ENCODE peak calls at places on chromosomes 13 and 19, in five cellular contexts. B is HepG2, V is IMR-90, R is H1, U is K562. F is an unnamed sample.

GRCh38 chr13:37014609-37015008 is 14.0 kb downstream of the EXOSC8 start:
- DNase-seq in R (no peak), B (no peak), V (peak), U (no peak), F (no peak)

GRCh38 chr19:3095375-3096191 is 1.4 kb downstream of the GNA11 start:
- DNase-seq in V (no peak), B (peak), R (peak), U (peak), F (no peak)

GRCh38 chr19:38952395-38953165 is 21.8 kb downstream of the MRPS12 start:
- DNase-seq in B (peak), V (peak), R (peak), U (peak), F (peak)

GRCh38 chr13:40916207-40916998 is 102.7 kb downstream of the ELF1 start:
- DNase-seq in U (no peak), V (peak), B (no peak), R (no peak), F (no peak)

GRCh38 chr13:113393572-113394503 is 29.9 kb upstream of the GRTP1 start:
- DNase-seq in V (peak), U (peak), B (peak), R (peak), F (peak)

GRCh38 chr13:76860706-76861105 is 25.5 kb downstream of the KCTD12 start:
- DNase-seq in V (no peak), B (no peak), U (no peak), R (no peak), F (no peak)

GRCh38 chr19:7871530-7872305 is 2.5 kb downstream of the PRR36 start:
- DNase-seq in B (peak), U (peak), V (peak), R (peak), F (peak)

GRCh38 chr13:26500618-26501320 is 56.7 kb upstream of the WASF3 start:
- DNase-seq in R (no peak), U (no peak), V (no peak), B (no peak), F (no peak)

GRCh38 chr19:55256562-55257460 is 2.0 kb downstream of the PPP6R1 start:
- DNase-seq in V (no peak), U (peak), B (peak), R (no peak), F (no peak)

GRCh38 chr19:46367434-46367833 is 20.5 kb downstream of the PPP5C start:
- DNase-seq in B (no peak), R (no peak), U (no peak), V (no peak), F (no peak)

GRCh38 chr19:41997851-41998229 is 3.8 kb upstream of the ATP1A3 start:
- DNase-seq in B (no peak), U (no peak), V (no peak), R (peak), F (no peak)

GRCh38 chr13:48567521-48568331 is 34.8 kb upstream of the RCBTB2 start:
- DNase-seq in U (no peak), R (no peak), B (peak), V (no peak), F (no peak)

GRCh38 chr13:44843403-44843802 is 145.9 kb downstream of the NUFIP1 start:
- DNase-seq in B (no peak), V (peak), R (no peak), U (no peak), F (no peak)
- TF ChIP-seq MAFK in B (no peak), V (no peak), R (no peak), U (no peak), F (no peak)

DNA sequence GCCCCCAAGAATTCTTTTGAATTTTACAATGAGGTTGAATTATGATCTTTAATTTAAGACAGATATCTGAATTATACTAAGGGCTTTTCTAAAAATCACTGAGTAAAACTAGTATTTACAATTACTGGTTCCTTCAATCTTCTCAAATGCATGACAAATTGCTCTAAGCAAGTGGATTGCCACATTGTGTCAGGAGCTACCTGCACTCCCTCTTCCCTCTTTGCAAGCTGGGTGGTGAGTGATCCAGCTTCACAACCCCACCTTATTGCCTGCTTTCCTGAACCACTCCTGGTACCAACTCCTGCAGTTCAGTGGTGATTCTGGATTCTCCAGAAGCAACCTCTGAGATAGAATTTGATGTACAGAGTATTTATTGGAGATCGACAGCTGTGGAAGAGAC is 49.9 kb upstream of the SERP2 start:
- DNase-seq in V (no peak), U (no peak), R (no peak), B (no peak), F (no peak)
- TF ChIP-seq MAFK in V (no peak), U (no peak), R (no peak), B (no peak), F (no peak)

DNA sequence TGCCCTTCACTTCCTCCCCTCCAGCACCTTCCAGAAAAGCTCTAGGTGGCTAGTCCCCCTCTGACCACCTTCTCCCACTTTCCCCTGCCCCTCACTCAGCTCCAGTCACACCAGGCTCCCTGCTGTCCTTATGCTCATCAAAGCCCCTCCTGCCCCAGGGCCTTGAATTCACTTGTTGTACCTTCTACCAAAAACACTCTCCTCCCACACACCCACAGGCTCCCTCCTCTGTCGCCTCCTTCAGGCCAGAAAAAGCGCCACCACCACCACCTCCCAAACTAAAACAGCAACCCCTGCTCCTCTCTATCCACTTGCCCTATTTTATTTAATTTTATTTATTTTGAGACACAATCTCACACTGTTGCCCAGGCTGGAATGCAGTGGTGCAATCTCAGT is 4.8 kb upstream of the CEACAM16 start:
- DNase-seq in U (peak), R (no peak), V (no peak), B (no peak), F (no peak)
- TF ChIP-seq MAFK in U (no peak), R (no peak), V (no peak), B (no peak), F (no peak)

GRCh38 chr13:31129419-31129818 is 32.3 kb downstream of the HSPH1 start:
- DNase-seq in U (no peak), R (no peak), V (no peak), B (no peak), F (no peak)
- TF ChIP-seq MAFK in U (no peak), R (no peak), V (no peak), B (no peak), F (no peak)